ENCODE peak calls at places on chromosomes 12 and 14, in five cellular contexts. T is neural crest cell, P is vagina, W is kidney epithelial cell, Y is left ventricle myocardium inferior. B is an unnamed sample.
A peak's percentile ranks its signal among the peaks of the same experiment; 100 is the strongest.

GRCh38 chr12:8648598-8649205 is 13.9 kb downstream of the MFAP5 start:
- DNase-seq in T (no peak), P (no peak), W (no peak), Y (no peak), B (no peak)

GRCh38 chr12:127306604-127307215 is 960.3 kb upstream of the TMEM132C start:
- DNase-seq in T (no peak), P (no peak), W (no peak), Y (no peak), B (no peak)

GRCh38 chr12:32223941-32224340 is 117.3 kb downstream of the BICD1 start:
- DNase-seq in T (no peak), P (no peak), W (no peak), Y (no peak), B (no peak)

GRCh38 chr14:61101803-61102548 is 120.9 kb downstream of the SLC38A6 start:
- DNase-seq in T (no peak), P (no peak), W (no peak), Y (no peak), B (no peak)

GRCh38 chr14:75604979-75605825 is 26.8 kb downstream of the FLVCR2 start:
- DNase-seq in T (no peak), P (no peak), W (peak; percentile 18), Y (peak; percentile 49), B (no peak)

GRCh38 chr14:61749264-61749663 is 13.0 kb upstream of the SNAPC1 start:
- DNase-seq in T (no peak), P (no peak), W (no peak), Y (no peak), B (no peak)

GRCh38 chr14:100038065-100038464 is 27.2 kb upstream of the EVL start:
- DNase-seq in T (no peak), P (no peak), W (no peak), Y (no peak), B (no peak)

GRCh38 chr12:12985817-12986408 is 14.2 kb downstream of the HEBP1 start:
- DNase-seq in T (no peak), P (no peak), W (no peak), Y (no peak), B (no peak)

GRCh38 chr12:100248886-100249285 is 18.0 kb downstream of the DEPDC4 start:
- DNase-seq in T (no peak), P (no peak), W (no peak), Y (no peak), B (no peak)

GRCh38 chr12:46389130-46389616 is 16.6 kb upstream of the SLC38A2 start:
- DNase-seq in T (no peak), P (no peak), W (no peak), Y (no peak), B (no peak)

GRCh38 chr14:83734431-83734830 is 1795.5 kb upstream of the FLRT2 start:
- DNase-seq in T (no peak), P (no peak), W (no peak), Y (no peak), B (no peak)

GRCh38 chr12:124919646-124920352 is 5.3 kb upstream of the UBC start:
- DNase-seq in T (no peak), P (no peak), W (no peak), Y (no peak), B (no peak)

GRCh38 chr12:109767991-109768900 is 54.6 kb downstream of the FAM222A start:
- DNase-seq in T (no peak), P (peak; percentile 81), W (no peak), Y (no peak), B (no peak)

GRCh38 chr12:124294686-124295315 is at the start of gene RFLNA:
- DNase-seq in T (no peak), P (no peak), W (no peak), Y (no peak), B (peak; percentile 31)

DNA sequence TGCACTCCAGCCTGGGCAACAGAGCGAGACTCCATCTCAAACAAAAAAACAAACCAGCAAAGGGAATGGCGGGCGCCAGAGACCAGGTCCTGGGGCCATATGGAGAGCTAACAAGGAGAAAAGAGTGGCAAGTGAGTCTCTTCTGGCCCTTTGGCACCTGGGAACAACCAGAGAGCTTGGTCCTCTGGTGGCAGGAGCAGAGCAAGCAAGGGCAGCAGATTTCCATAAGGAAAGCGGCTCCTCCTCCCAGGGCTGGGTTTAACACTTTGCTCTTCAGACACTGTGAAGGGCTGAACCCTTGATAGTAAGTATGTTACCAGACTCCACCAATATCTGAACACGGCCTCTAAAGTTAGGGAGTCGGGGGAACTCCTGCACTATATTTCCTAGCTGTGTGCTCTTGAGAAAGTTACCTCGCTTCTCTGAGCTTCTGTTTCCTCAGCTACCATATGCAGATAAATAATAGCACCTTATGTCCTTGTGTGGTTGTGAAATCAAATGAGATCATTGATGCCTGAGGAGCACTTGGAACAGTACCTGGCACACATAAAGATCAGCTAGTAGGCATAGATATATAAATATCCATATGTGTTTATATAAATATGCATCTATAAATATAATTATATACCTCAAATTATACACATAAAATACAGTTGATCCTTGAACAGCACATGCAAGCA is 33.4 kb upstream of the PLEKHG6 start:
- DNase-seq in T (no peak), P (no peak), W (no peak), Y (no peak), B (no peak)
- TF ChIP-seq CTCF in T (no peak), P (no peak), W (peak; percentile 20), Y (peak; percentile 23), B (peak; percentile 25)

GRCh38 chr14:68167019-68167716 is 347.6 kb downstream of the RAD51B start:
- DNase-seq in T (no peak), P (no peak), W (no peak), Y (no peak), B (no peak)

GRCh38 chr14:68168460-68169109 is 349.0 kb downstream of the RAD51B start:
- DNase-seq in T (no peak), P (no peak), W (no peak), Y (no peak), B (no peak)

GRCh38 chr14:68164723-68165122 is 345.1 kb downstream of the RAD51B start:
- DNase-seq in T (no peak), P (no peak), W (no peak), Y (no peak), B (no peak)

GRCh38 chr14:68165274-68165843 is 345.8 kb downstream of the RAD51B start:
- DNase-seq in T (no peak), P (no peak), W (no peak), Y (no peak), B (no peak)

DNA sequence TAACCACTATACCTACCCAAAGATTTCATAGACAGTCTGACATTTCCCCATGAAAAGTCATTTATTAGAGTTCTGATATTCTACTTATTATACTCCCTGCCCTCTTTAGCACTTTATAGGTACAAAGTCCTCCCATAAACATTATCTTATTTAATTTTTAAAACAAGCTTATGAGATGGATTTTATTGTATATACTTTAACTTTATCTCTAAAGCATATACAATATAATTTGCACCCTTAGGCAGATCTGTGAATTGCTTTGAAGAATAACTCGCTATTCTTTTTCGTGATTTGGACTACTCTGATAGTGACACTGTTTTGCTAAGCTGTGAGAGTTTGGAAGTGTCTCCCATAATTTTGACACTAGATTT is 348.1 kb downstream of the RAD51B start:
- DNase-seq in T (no peak), P (no peak), W (no peak), Y (no peak), B (no peak)
- TF ChIP-seq CTCF in T (no peak), P (no peak), W (no peak), Y (no peak), B (no peak)

DNA sequence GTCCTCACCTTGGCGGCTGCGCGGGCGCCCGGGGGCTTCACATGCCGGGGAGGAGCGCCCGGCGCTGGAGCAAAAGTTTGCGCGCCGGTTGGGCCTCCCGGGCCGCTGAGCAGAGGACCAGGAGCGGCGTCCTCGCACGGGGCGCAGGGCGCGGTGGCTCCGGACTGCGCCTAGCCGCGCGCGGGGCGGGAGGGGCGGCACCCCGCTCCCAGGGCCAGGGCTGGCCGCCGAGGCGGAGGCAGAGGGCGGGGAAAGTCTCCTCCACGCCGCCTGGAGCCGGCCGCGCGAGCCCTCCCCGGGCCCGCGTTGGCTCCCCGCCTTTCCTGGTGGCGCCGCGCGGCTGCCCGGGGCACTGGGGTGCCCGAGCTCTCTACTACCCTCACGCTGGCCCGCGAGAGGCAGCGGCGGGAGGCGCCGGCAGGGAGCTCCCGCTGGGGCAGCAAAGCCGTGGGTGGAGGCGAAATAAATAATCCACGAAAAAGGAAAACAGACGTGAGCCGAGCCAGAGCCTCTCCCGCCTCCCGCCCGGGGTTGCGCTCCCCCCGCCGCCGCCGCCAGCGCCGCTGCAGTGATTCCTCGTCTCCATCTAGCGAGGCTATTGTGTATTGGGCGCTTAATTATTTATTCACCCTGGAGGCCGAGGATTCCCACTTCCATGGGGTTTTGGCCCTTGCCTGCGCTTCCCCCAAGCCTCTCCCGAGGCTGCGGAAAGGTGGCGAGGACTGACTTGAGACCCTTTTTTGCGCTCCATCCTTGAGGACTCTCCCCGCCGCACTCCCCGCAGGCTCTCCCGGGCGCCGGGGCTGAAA is 476 bp upstream of the PRIMA1 start:
- DNase-seq in T (peak; percentile 31), P (no peak), W (no peak), Y (peak; percentile 47), B (peak; percentile 44)
- TF ChIP-seq CTCF in T (peak; percentile 38), P (no peak), W (no peak), Y (peak; percentile 63), B (peak; percentile 32)

GRCh38 chr12:65986047-65986446 is 144.5 kb downstream of the LLPH start:
- DNase-seq in T (no peak), P (no peak), W (no peak), Y (no peak), B (no peak)
- TF ChIP-seq CTCF in T (no peak), P (no peak), W (no peak), Y (no peak), B (no peak)

DNA sequence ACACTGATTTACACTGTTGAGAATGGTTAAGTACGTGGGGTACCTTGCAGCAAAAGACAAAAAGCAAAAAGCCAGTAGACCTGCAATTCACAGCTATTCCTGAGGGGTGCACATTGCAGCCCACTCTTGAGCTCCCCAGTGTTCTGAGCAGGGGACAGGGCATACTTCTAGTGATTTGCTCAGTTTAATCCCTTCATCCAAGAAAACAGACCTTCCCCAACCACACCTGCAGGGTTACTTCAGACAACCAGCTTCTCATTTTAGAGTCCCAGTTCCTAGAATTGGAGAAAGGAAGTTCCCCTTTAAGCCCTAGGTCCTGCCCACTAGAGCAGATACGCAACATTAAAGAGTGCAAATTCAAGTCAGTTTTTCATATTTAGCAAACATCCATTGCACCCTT is 3.6 kb upstream of the WSB2 start:
- DNase-seq in T (no peak), P (no peak), W (no peak), Y (no peak), B (no peak)
- TF ChIP-seq CTCF in T (peak; percentile 46), P (no peak), W (peak; percentile 28), Y (no peak), B (peak; percentile 45)

B was measured in progenitor cell of endocrine pancreas.